ENCODE peak calls at places on chromosomes 6 and 20, in seven cellular contexts. V is IMR-90, A is neuronal stem cell, T is H1, Q is mesendoderm, U is H9, X is trophoblast cell. O is an unnamed sample.

GRCh38 chr20:61810066-61810708 is 255.5 kb downstream of the TAF4 start:
- DNase-seq in V (no peak), A (no peak), T (no peak), Q (no peak), U (no peak), X (no peak), O (no peak)

GRCh38 chr6:110930795-110931194 is 27.7 kb upstream of the GTF3C6 start:
- DNase-seq in V (no peak), A (no peak), T (no peak), Q (no peak), U (no peak), X (no peak), O (no peak)

GRCh38 chr6:90494067-90494773 is 92.7 kb downstream of the MAP3K7 start:
- DNase-seq in V (no peak), A (peak), T (peak), Q (peak), U (peak), X (no peak), O (no peak)

GRCh38 chr20:31661625-31662371 is 24.1 kb downstream of the COX4I2 start:
- DNase-seq in V (peak), A (peak), T (peak), Q (peak), U (peak), X (peak), O (peak)

GRCh38 chr20:36623444-36623843 is 17.9 kb downstream of the RAB5IF start:
- DNase-seq in V (no peak), A (no peak), T (no peak), Q (no peak), U (no peak), X (no peak), O (no peak)

GRCh38 chr6:147395158-147395557 is 113.3 kb upstream of the SAMD5 start:
- DNase-seq in V (peak), A (no peak), T (no peak), Q (no peak), U (no peak), X (no peak), O (no peak)

GRCh38 chr6:40299666-40300065 is 287.5 kb downstream of the LRFN2 start:
- DNase-seq in V (no peak), A (no peak), T (no peak), Q (no peak), U (no peak), X (no peak), O (no peak)

GRCh38 chr20:36830791-36831691 is 44.9 kb upstream of the TLDC2 start:
- DNase-seq in V (peak), A (no peak), T (no peak), Q (no peak), U (no peak), X (no peak), O (no peak)

GRCh38 chr6:119241124-119241491 is 108.5 kb downstream of the MAN1A1 start:
- DNase-seq in V (peak), A (no peak), T (no peak), Q (no peak), U (no peak), X (no peak), O (peak)

GRCh38 chr6:33620584-33621395 is at the start of gene ITPR3:
- DNase-seq in V (peak), A (no peak), T (peak), Q (peak), U (peak), X (peak), O (peak)

GRCh38 chr20:58906894-58907293 is 54.4 kb downstream of the GNAS start:
- DNase-seq in V (peak), A (no peak), T (no peak), Q (no peak), U (no peak), X (peak), O (peak)

GRCh38 chr20:34951252-34951651 is 4.4 kb downstream of the GSS start:
- DNase-seq in V (no peak), A (no peak), T (no peak), Q (no peak), U (no peak), X (no peak), O (no peak)

GRCh38 chr6:79559706-79560105 is 22.5 kb upstream of the LCA5 start:
- DNase-seq in V (no peak), A (no peak), T (no peak), Q (no peak), U (no peak), X (no peak), O (no peak)

GRCh38 chr20:25277941-25278521 is 30.1 kb downstream of the PYGB start:
- DNase-seq in V (no peak), A (no peak), T (peak), Q (no peak), U (no peak), X (no peak), O (no peak)

GRCh38 chr6:128738112-128738511 is 144.8 kb upstream of the LAMA2 start:
- DNase-seq in V (no peak), A (no peak), T (no peak), Q (no peak), U (no peak), X (no peak), O (no peak)

GRCh38 chr6:15065603-15066002 is 180.3 kb upstream of the JARID2 start:
- DNase-seq in V (peak), A (no peak), T (no peak), Q (no peak), U (no peak), X (no peak), O (peak)

GRCh38 chr6:139291813-139292619 is at the start of gene TXLNB:
- DNase-seq in V (peak), A (no peak), T (no peak), Q (peak), U (peak), X (peak), O (peak)

GRCh38 chr6:113414511-113414910 is 442.6 kb upstream of the MARCKS start:
- DNase-seq in V (peak), A (no peak), T (no peak), Q (no peak), U (no peak), X (peak), O (peak)

GRCh38 chr6:31691564-31692108 is 10.8 kb upstream of the LY6G5C start:
- DNase-seq in V (no peak), A (no peak), T (no peak), Q (no peak), U (no peak), X (no peak), O (no peak)

GRCh38 chr20:3410464-3410863 is 3.0 kb upstream of the DNAAF9 start:
- DNase-seq in V (no peak), A (no peak), T (no peak), Q (no peak), U (no peak), X (no peak), O (no peak)

GRCh38 chr6:87669051-87669450 is 33.0 kb downstream of the AKIRIN2 start:
- DNase-seq in V (no peak), A (no peak), T (no peak), Q (no peak), U (no peak), X (no peak), O (no peak)

GRCh38 chr6:87673237-87673636 is 28.8 kb downstream of the AKIRIN2 start:
- DNase-seq in V (no peak), A (no peak), T (no peak), Q (no peak), U (no peak), X (no peak), O (no peak)

GRCh38 chr6:87670707-87671106 is 31.3 kb downstream of the AKIRIN2 start:
- DNase-seq in V (no peak), A (no peak), T (no peak), Q (no peak), U (no peak), X (no peak), O (no peak)

GRCh38 chr6:87672641-87673040 is 29.4 kb downstream of the AKIRIN2 start:
- DNase-seq in V (no peak), A (no peak), T (no peak), Q (no peak), U (no peak), X (no peak), O (no peak)

DNA sequence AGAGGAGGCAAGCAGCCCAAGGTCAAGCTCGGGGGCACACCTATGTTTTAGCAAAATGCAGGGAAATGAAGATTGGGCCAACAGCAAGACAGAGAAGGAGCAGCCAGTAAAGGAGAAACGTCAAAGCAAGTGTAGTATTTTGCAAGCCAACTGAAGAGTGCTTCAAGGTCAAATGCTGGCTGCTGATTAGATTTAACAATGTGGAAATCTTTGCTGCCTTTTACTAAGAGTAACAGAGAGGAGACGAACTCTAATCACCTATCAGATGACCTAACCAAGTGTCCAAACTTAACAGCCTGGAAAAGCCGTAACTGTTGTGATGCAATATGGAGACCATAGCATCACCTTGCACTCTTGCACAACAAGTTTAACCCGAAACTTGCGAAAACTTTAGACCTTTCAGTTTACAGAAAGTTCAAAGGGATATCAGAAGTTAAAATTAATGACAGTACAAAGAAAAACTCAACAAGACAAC is 30.4 kb downstream of the AKIRIN2 start:
- DNase-seq in V (no peak), A (no peak), T (no peak), Q (no peak), U (no peak), X (peak), O (peak)
- H3K18ac ChIP-seq in V (no peak), A (no peak), T (no peak), Q (no peak), U (no peak), X (no peak), O (no peak)

DNA sequence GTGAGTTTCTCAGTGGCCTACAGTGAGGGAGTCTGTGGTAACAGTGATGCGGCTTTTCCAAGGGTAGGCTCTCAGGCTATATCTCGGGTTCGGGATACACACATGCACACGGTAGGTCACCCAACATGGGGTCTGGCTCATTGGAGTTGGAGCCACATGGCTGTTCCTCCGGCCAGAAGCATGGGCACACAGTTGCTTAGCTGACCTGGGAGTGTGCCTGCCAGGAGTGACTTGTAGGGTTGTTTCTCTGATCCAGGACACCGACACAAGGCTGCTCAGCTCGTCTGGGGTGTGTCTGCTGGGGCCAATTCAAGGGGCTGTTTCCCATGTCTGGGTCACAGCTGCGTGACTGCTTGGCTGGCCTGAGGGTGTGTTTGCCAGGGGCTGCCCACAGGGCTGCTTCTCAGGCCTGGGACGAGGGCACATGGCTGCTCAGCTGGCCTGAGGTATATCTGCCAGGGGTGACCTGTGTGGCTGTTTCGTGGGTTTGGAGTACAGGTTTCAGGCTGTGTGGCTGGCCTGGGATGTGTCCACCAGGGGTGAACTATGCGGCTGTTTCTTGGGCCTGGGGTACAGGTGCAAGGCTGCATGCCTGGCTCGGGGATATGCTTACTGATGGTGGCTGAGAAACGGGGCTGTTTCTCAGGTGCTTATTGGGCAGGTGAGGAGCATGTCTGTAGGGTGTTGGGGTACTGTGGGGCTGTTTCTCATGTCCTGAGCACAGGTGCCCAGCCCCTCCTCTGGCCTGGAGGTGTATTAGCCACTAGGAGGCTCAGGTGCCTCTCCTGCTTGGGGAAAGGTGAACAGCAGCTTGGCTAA is 15.2 kb downstream of the KIF25 start:
- DNase-seq in V (no peak), A (no peak), T (peak), Q (no peak), U (no peak), X (no peak), O (no peak)
- H3K23ac ChIP-seq in V (no peak), A (peak), T (no peak), Q (no peak), U (no peak), X (no peak), O (no peak)

DNA sequence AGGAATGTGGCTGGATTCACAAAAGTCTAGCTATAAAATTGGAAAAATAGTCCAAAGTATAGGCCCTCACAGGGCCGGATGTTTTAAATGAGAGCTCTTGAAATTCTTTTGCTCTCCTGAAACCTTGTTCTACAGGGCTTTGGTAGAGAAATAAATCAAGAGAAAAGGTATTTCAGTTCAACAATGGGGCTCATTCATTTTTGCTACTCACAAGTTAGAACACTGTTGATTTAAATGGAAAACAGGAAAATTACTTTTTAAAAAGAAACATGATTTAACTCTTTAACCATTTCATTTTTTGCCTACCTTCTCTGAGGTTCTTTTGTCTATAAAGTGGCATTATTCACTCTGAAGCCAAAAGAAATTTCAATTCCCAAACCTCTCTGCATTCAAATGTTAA is 57.9 kb downstream of the PREP start:
- DNase-seq in V (no peak), A (no peak), T (no peak), Q (no peak), U (no peak), X (no peak), O (no peak)
- H3K27ac ChIP-seq in V (no peak), A (no peak), T (no peak), Q (no peak), U (no peak), X (no peak), O (no peak)

GRCh38 chr6:7827142-7827541 is 83.4 kb downstream of the TXNDC5 start:
- DNase-seq in V (peak), A (no peak), T (no peak), Q (no peak), U (no peak), X (no peak), O (no peak)

GRCh38 chr6:7836371-7837026 is 74.1 kb downstream of the TXNDC5 start:
- DNase-seq in V (no peak), A (no peak), T (no peak), Q (no peak), U (no peak), X (no peak), O (no peak)

GRCh38 chr6:7828123-7828522 is 82.5 kb downstream of the TXNDC5 start:
- DNase-seq in V (no peak), A (no peak), T (no peak), Q (no peak), U (no peak), X (no peak), O (no peak)

GRCh38 chr6:7833753-7834075 is 76.9 kb downstream of the TXNDC5 start:
- DNase-seq in V (peak), A (no peak), T (no peak), Q (no peak), U (no peak), X (no peak), O (no peak)

GRCh38 chr6:7832904-7833752 is 77.5 kb downstream of the TXNDC5 start:
- DNase-seq in V (no peak), A (no peak), T (no peak), Q (no peak), U (no peak), X (peak), O (no peak)
- H3K18ac ChIP-seq in V (peak), A (no peak), T (no peak), Q (no peak), U (no peak), X (no peak), O (no peak)

GRCh38 chr20:53937929-53938367 is 132.4 kb downstream of the BCAS1 start:
- DNase-seq in V (no peak), A (no peak), T (peak), Q (no peak), U (no peak), X (no peak), O (no peak)

GRCh38 chr20:53938739-53939138 is 131.7 kb downstream of the BCAS1 start:
- DNase-seq in V (no peak), A (no peak), T (peak), Q (peak), U (no peak), X (no peak), O (no peak)

GRCh38 chr20:53939554-53940355 is 130.6 kb downstream of the BCAS1 start:
- DNase-seq in V (peak), A (peak), T (peak), Q (peak), U (peak), X (peak), O (peak)

GRCh38 chr20:53935353-53936084 is 134.9 kb downstream of the BCAS1 start:
- DNase-seq in V (no peak), A (no peak), T (peak), Q (peak), U (no peak), X (no peak), O (peak)

DNA sequence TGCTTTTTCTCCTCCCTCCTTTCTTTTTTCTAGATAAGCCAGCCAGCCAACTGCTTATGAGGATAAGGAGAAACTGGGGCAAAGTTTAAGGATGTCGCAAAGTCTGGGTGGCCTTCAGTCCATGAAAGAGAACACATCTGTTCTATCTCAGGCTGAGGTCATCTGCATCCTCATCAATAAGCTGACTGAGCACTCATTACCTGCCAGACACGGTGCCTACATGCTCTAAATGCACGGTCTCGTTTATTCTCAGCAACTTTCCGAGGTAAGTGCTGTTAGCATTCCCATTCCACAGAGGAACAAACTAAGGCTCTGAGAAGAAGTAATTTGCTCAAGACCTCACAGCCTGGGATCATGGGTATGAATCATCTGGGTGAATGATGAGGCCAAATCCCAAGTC is 133.1 kb downstream of the BCAS1 start:
- DNase-seq in V (no peak), A (no peak), T (peak), Q (no peak), U (no peak), X (no peak), O (no peak)
- H3K23ac ChIP-seq in V (peak), A (no peak), T (no peak), Q (no peak), U (no peak), X (no peak), O (no peak)

GRCh38 chr20:17963114-17963897 is 5.3 kb downstream of the SNX5 start:
- DNase-seq in V (no peak), A (no peak), T (no peak), Q (no peak), U (no peak), X (no peak), O (no peak)

GRCh38 chr20:17965042-17965697 is 3.4 kb downstream of the SNX5 start:
- DNase-seq in V (no peak), A (no peak), T (no peak), Q (peak), U (no peak), X (no peak), O (no peak)

GRCh38 chr20:17964632-17965031 is 4.0 kb downstream of the SNX5 start:
- DNase-seq in V (no peak), A (no peak), T (no peak), Q (no peak), U (no peak), X (no peak), O (no peak)

GRCh38 chr20:17961600-17961965 is 7.0 kb downstream of the SNX5 start:
- DNase-seq in V (peak), A (no peak), T (no peak), Q (no peak), U (no peak), X (no peak), O (no peak)

DNA sequence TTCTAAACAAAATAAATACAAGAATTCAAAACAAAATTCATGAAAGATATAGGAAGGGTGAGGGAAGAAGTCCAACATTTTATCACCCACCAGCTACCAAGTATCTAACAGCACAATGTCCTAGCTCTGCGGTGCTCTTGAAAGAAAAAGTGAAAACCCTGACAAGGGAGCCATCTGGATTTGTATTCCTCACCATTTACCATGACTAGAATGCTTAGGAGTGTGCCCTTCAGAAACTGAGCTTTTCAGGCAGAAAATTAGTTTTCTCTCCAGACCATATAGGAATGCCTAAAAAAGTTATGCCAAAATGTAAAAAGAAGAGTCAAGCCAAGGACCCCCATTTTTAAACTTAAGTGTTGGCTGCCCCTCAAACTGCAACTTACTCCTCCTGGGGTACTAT is 4.5 kb downstream of the SNX5 start:
- DNase-seq in V (no peak), A (no peak), T (no peak), Q (no peak), U (no peak), X (no peak), O (no peak)
- H3K27ac ChIP-seq in V (no peak), A (no peak), T (no peak), Q (no peak), U (no peak), X (no peak), O (no peak)

GRCh38 chr20:1894951-1895673 is at the start of gene SIRPA:
- DNase-seq in V (peak), A (peak), T (peak), Q (peak), U (peak), X (peak), O (peak)

GRCh38 chr20:1892122-1892385 is 3.2 kb upstream of the SIRPA start:
- DNase-seq in V (no peak), A (no peak), T (no peak), Q (no peak), U (no peak), X (no peak), O (no peak)

GRCh38 chr20:1895674-1896496 is 678 bp downstream of the SIRPA start:
- DNase-seq in V (no peak), A (no peak), T (peak), Q (peak), U (peak), X (peak), O (peak)

GRCh38 chr20:1894471-1894950 is 696 bp upstream of the SIRPA start:
- DNase-seq in V (peak), A (peak), T (no peak), Q (peak), U (peak), X (peak), O (peak)

GRCh38 chr20:1893721-1894470 is 1.3 kb upstream of the SIRPA start:
- DNase-seq in V (no peak), A (no peak), T (peak), Q (no peak), U (no peak), X (no peak), O (no peak)
- H3K18ac ChIP-seq in V (peak), A (peak), T (peak), Q (peak), U (no peak), X (peak), O (peak)

O was measured in mesenchymal stem cell.